ENCODE peak calls at places on chromosomes 13 and 19, in six cellular contexts. One of them, this sample, is unnamed.
A peak's percentile ranks its signal among the peaks of the same experiment; 100 is the strongest.

GRCh38 chr19:49999371-50000010 is 25.7 kb downstream of the VRK3 start:
- DNase-seq in aorta: no peak
- DNase-seq in activated T-cell treated with anti-CD3 and anti-CD28 coated beads for 4 hours: no peak
- DNase-seq in substantia nigra: no peak
- DNase-seq in HT1080: no peak
- DNase-seq in thoracic aorta: no peak
- DNase-seq in this sample: no peak

GRCh38 chr13:76440568-76440967 is 445.6 kb downstream of the KCTD12 start:
- DNase-seq in aorta: no peak
- DNase-seq in activated T-cell treated with anti-CD3 and anti-CD28 coated beads for 4 hours: no peak
- DNase-seq in substantia nigra: no peak
- DNase-seq in HT1080: no peak
- DNase-seq in thoracic aorta: no peak
- DNase-seq in this sample: peak; percentile 24

GRCh38 chr13:28559636-28560259 is 64.8 kb upstream of the FLT1 start:
- DNase-seq in aorta: no peak
- DNase-seq in activated T-cell treated with anti-CD3 and anti-CD28 coated beads for 4 hours: no peak
- DNase-seq in substantia nigra: no peak
- DNase-seq in HT1080: no peak
- DNase-seq in thoracic aorta: no peak
- DNase-seq in this sample: no peak

GRCh38 chr19:17420267-17420924 is 549 bp downstream of the MVB12A start:
- DNase-seq in aorta: peak; percentile 78
- DNase-seq in activated T-cell treated with anti-CD3 and anti-CD28 coated beads for 4 hours: peak; percentile 8
- DNase-seq in substantia nigra: no peak
- DNase-seq in HT1080: peak; percentile 27
- DNase-seq in thoracic aorta: no peak
- DNase-seq in this sample: no peak

GRCh38 chr19:18775586-18776287 is 15.4 kb downstream of the COMP start:
- DNase-seq in aorta: no peak
- DNase-seq in activated T-cell treated with anti-CD3 and anti-CD28 coated beads for 4 hours: no peak
- DNase-seq in substantia nigra: no peak
- DNase-seq in HT1080: peak; percentile 64
- DNase-seq in thoracic aorta: no peak
- DNase-seq in this sample: no peak

GRCh38 chr19:752652-753517 is 2.0 kb downstream of the MISP start:
- DNase-seq in aorta: peak; percentile 73
- DNase-seq in activated T-cell treated with anti-CD3 and anti-CD28 coated beads for 4 hours: no peak
- DNase-seq in substantia nigra: no peak
- DNase-seq in HT1080: peak; percentile 72
- DNase-seq in thoracic aorta: no peak
- DNase-seq in this sample: no peak

GRCh38 chr19:35353635-35354034 is 4.6 kb upstream of the FFAR3 start:
- DNase-seq in aorta: no peak
- DNase-seq in activated T-cell treated with anti-CD3 and anti-CD28 coated beads for 4 hours: no peak
- DNase-seq in substantia nigra: no peak
- DNase-seq in HT1080: no peak
- DNase-seq in thoracic aorta: no peak
- DNase-seq in this sample: no peak

GRCh38 chr13:106602178-106602577 is 34.2 kb upstream of the ARGLU1 start:
- DNase-seq in aorta: no peak
- DNase-seq in activated T-cell treated with anti-CD3 and anti-CD28 coated beads for 4 hours: no peak
- DNase-seq in substantia nigra: no peak
- DNase-seq in HT1080: no peak
- DNase-seq in thoracic aorta: no peak
- DNase-seq in this sample: no peak

GRCh38 chr13:104641309-104641708 is 1575.1 kb upstream of the SLC10A2 start:
- DNase-seq in aorta: no peak
- DNase-seq in activated T-cell treated with anti-CD3 and anti-CD28 coated beads for 4 hours: no peak
- DNase-seq in substantia nigra: no peak
- DNase-seq in HT1080: peak; percentile 46
- DNase-seq in thoracic aorta: no peak
- DNase-seq in this sample: no peak

This sample was measured in KG1.